ENCODE peak calls at places on chromosome 20, in six cellular contexts. Y is uterus, U is kidney epithelial cell, J is AG04450, X is HCT116, C is adrenal gland. F is an unnamed sample.

GRCh38 chr20:721876-722275 is 46.3 kb upstream of the SCRT2 start:
- DNase-seq in Y (no peak), U (no peak), J (no peak), X (no peak), C (no peak), F (no peak)

GRCh38 chr20:33005908-33006775 is 1.4 kb upstream of the BPIFB2 start:
- DNase-seq in Y (no peak), U (no peak), J (no peak), X (no peak), C (no peak), F (no peak)

GRCh38 chr20:29326376-29327070 is 1930.9 kb upstream of the DEFB115 start:
- DNase-seq in Y (no peak), U (no peak), J (no peak), X (no peak), C (no peak), F (no peak)

GRCh38 chr20:53621482-53622246 is 28.0 kb upstream of the ZNF217 start:
- DNase-seq in Y (peak; percentile 80), U (peak; percentile 73), J (no peak), X (peak; percentile 90), C (peak; percentile 66), F (no peak)

GRCh38 chr20:18287546-18287914 is 797 bp upstream of the ZNF133 start:
- DNase-seq in Y (peak; percentile 16), U (no peak), J (no peak), X (no peak), C (no peak), F (no peak)

GRCh38 chr20:45016089-45016641 is 49.9 kb downstream of the STK4 start:
- DNase-seq in Y (no peak), U (no peak), J (no peak), X (no peak), C (no peak), F (no peak)

GRCh38 chr20:845967-846893 is 12.7 kb downstream of the FAM110A start:
- DNase-seq in Y (no peak), U (no peak), J (no peak), X (no peak), C (no peak), F (no peak)

GRCh38 chr20:53547664-53548239 is 45.9 kb downstream of the ZNF217 start:
- DNase-seq in Y (peak; percentile 33), U (peak; percentile 21), J (peak; percentile 47), X (peak; percentile 42), C (peak; percentile 34), F (peak; percentile 29)

GRCh38 chr20:31903630-31904386 is 33.4 kb downstream of the TTLL9 start:
- DNase-seq in Y (no peak), U (no peak), J (no peak), X (no peak), C (no peak), F (no peak)

GRCh38 chr20:8116067-8116811 is 15.8 kb upstream of the PLCB1 start:
- DNase-seq in Y (no peak), U (no peak), J (peak; percentile 61), X (no peak), C (no peak), F (no peak)

GRCh38 chr20:15236812-15237211 is 899.4 kb upstream of the FLRT3 start:
- DNase-seq in Y (no peak), U (no peak), J (no peak), X (peak; percentile 45), C (peak; percentile 34), F (no peak)

GRCh38 chr20:10603971-10604864 is 69.6 kb downstream of the JAG1 start:
- DNase-seq in Y (peak; percentile 72), U (peak; percentile 80), J (peak; percentile 70), X (peak; percentile 32), C (peak; percentile 57), F (peak; percentile 81)

GRCh38 chr20:32984196-32984595 is 20.0 kb downstream of the SUN5 start:
- DNase-seq in Y (no peak), U (no peak), J (no peak), X (no peak), C (no peak), F (no peak)

GRCh38 chr20:17825251-17825691 is 125.5 kb downstream of the BANF2 start:
- DNase-seq in Y (no peak), U (no peak), J (no peak), X (no peak), C (peak; percentile 62), F (no peak)

GRCh38 chr20:58702859-58703648 is 10.5 kb downstream of the NPEPL1 start:
- DNase-seq in Y (no peak), U (no peak), J (no peak), X (no peak), C (no peak), F (no peak)

GRCh38 chr20:53708129-53708968 is 114.7 kb upstream of the ZNF217 start:
- DNase-seq in Y (no peak), U (peak; percentile 88), J (peak; percentile 41), X (no peak), C (no peak), F (no peak)

GRCh38 chr20:38115205-38115604 is 49.9 kb downstream of the TGM2 start:
- DNase-seq in Y (no peak), U (no peak), J (no peak), X (no peak), C (no peak), F (no peak)

GRCh38 chr20:24783631-24784492 is 165.2 kb upstream of the CST7 start:
- DNase-seq in Y (no peak), U (no peak), J (no peak), X (no peak), C (no peak), F (no peak)

GRCh38 chr20:38435555-38435939 is 419 bp upstream of the SNHG17 start:
- DNase-seq in Y (no peak), U (no peak), J (no peak), X (no peak), C (no peak), F (peak; percentile 21)

GRCh38 chr20:59305898-59306640 is 5.7 kb downstream of the EDN3 start:
- DNase-seq in Y (no peak), U (no peak), J (no peak), X (no peak), C (no peak), F (no peak)

GRCh38 chr20:45538209-45538798 is 978 bp downstream of the WFDC6 start:
- DNase-seq in Y (no peak), U (no peak), J (no peak), X (no peak), C (no peak), F (no peak)

GRCh38 chr20:4916991-4917881 is 84.1 kb downstream of the SLC23A2 start:
- DNase-seq in Y (no peak), U (no peak), J (no peak), X (no peak), C (peak; percentile 62), F (peak; percentile 14)

GRCh38 chr20:4728121-4728520 is 6.4 kb downstream of the PRND start:
- DNase-seq in Y (no peak), U (no peak), J (no peak), X (no peak), C (no peak), F (no peak)

DNA sequence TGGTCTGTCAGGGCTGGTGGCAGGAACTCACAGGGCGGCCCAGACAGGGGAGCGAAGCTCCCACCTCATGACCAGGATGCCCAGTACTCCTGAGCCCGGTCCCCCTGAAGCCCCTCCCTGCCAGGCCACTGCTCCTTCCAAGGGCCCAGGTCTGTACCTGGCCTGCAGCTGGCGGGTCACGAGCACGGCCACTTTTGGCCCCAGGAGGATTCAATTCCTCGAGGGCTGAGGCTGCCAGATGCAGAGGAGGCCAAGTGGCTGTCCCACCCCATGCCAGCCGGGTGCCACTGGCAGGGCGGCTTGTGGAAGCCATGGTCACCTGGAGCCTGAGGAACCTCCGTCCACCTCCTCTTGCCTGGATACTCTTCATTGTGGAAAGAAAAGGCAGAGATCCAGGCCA is 17.4 kb downstream of the PMEPA1 start:
- DNase-seq in Y (no peak), U (no peak), J (no peak), X (no peak), C (no peak), F (no peak)
- H3K4me3 ChIP-seq in Y (no peak overlapping the region), U (no peak overlapping the region), J (no peak overlapping the region), X (no peak overlapping the region), C (no peak overlapping the region), F (no peak overlapping the region)

GRCh38 chr20:61252601-61253263 is 671 bp downstream of the CDH4 start:
- DNase-seq in Y (no peak), U (no peak), J (no peak), X (no peak), C (no peak), F (no peak)

GRCh38 chr20:61254881-61255589 is 3.0 kb downstream of the CDH4 start:
- DNase-seq in Y (no peak), U (peak; percentile 38), J (no peak), X (no peak), C (no peak), F (no peak)

GRCh38 chr20:61251529-61252393 is at the start of gene CDH4:
- DNase-seq in Y (no peak), U (no peak), J (no peak), X (no peak), C (no peak), F (no peak)

GRCh38 chr20:61253640-61254511 is 1.8 kb downstream of the CDH4 start:
- DNase-seq in Y (no peak), U (no peak), J (no peak), X (no peak), C (no peak), F (no peak)

DNA sequence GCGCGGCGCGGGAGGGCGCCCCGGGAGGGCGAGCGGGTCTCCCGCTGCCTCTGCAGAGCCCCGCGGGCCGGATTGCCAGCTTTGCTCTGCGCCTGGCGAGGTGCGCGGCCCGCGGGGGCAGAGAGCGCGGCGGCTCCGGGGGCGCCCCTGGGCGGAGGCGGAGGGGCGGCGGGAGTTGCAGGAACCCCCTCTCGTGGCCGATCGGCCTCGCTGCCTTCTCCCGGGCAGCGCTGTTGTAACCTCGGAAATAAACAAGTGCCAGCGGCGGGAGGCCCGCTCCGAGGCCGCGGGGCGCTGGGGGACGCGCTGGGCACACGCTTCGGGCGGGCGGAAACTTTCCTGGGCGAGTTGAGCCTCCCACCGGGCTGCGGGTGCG is 1.2 kb downstream of the CDH4 start:
- DNase-seq in Y (no peak), U (no peak), J (no peak), X (no peak), C (no peak), F (no peak)
- TF ChIP-seq CTCF in Y (no peak), U (peak; percentile 27), J (peak; percentile 44), X (no peak), C (no peak), F (peak; percentile 59)

GRCh38 chr20:2693286-2693995 is 861 bp downstream of the EBF4 start:
- DNase-seq in Y (peak; percentile 51), U (no peak), J (no peak), X (no peak), C (peak; percentile 19), F (no peak)
- H3K4me3 ChIP-seq in Y (peak overlapping the region; percentile 53), U (peak overlapping the region; percentile 33), J (peak overlapping the region; percentile 36), X (peak overlapping the region; percentile 42), C (peak overlapping the region; percentile 54), F (peak overlapping the region; percentile 44)

DNA sequence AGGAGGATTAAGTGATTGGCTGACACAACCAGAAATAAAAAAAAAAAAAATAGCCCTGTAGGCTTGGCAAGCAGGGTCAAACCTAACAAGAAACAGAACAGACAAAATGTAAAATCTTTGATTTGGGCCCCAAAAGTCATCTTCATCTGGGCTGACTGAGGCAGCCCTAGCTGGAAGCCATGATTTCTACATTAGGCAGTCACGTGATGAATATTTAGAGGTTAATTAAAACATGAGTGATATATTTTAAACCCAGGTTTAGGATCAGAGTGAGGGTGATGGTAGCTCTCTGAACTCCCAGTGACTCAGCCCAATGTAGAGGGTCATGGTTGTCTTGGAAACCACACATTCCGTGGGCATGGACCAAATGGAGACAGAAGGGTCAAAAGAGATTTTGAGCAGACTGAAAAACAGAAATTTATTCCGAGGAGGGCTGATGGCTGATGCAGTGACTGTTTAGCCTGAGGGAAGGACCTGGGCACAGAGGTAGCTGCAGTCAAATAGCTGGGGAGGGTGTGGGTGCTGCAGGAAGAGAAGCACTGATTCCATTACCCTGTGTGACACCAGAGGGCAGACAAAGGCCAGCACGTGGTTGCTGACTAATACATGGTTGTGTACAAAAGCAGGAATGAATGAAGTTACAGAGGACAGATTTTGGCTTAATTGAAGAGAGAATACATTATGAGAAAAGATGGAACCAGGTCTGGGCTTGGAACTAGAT is 573.1 kb upstream of the CHD6 start:
- DNase-seq in Y (no peak), U (no peak), J (no peak), X (no peak), C (no peak), F (no peak)
- TF ChIP-seq CTCF in Y (no peak), U (no peak), J (no peak), X (no peak), C (no peak), F (no peak)